ENCODE peak calls at places on chromosome 12, in seven cellular contexts. J is stomach; Q is CD4-positive, alpha-beta T cell; Z is GM23248; L is heart right ventricle; K is NCI-H1417; X is nephron progenitor cell. V is an unnamed sample.

GRCh38 chr12:32859389-32859788 is 37.2 kb downstream of the PKP2 start:
- DNase-seq in Q (no peak), Z (no peak), J (no peak), K (no peak), X (no peak), L (no peak), V (no peak)

GRCh38 chr12:56521590-56522371 is at the start of gene RBMS2:
- DNase-seq in Q (peak; percentile 20), L (peak; percentile 91), X (peak; percentile 62), Z (peak; percentile 96), J (peak; percentile 71), K (peak; percentile 52), V (no peak)

GRCh38 chr12:104083769-104084475 is 19.6 kb downstream of the HCFC2 start:
- DNase-seq in J (no peak), Q (no peak), X (no peak), L (no peak), K (no peak), Z (no peak), V (no peak)

GRCh38 chr12:95099270-95099790 is 25.9 kb upstream of the NR2C1 start:
- DNase-seq in Z (no peak), L (no peak), K (no peak), Q (no peak), J (no peak), X (no peak), V (no peak)

GRCh38 chr12:100752841-100753240 is 41.7 kb upstream of the ANO4 start:
- DNase-seq in Q (no peak), J (no peak), Z (no peak), L (no peak), K (no peak), X (no peak), V (no peak)

GRCh38 chr12:40870981-40871380 is 178.7 kb downstream of the CNTN1 start:
- DNase-seq in J (no peak), K (no peak), L (no peak), Q (no peak), X (no peak), Z (no peak), V (no peak)

GRCh38 chr12:115370650-115371049 is 686.7 kb upstream of the TBX3 start:
- DNase-seq in Z (no peak), X (no peak), J (no peak), Q (no peak), K (no peak), L (no peak), V (no peak)

GRCh38 chr12:48183876-48184548 is 568 bp downstream of the CCDC184 start:
- DNase-seq in Q (peak; percentile 14), Z (no peak), X (peak; percentile 48), K (peak; percentile 74), L (no peak), J (no peak), V (no peak)

GRCh38 chr12:19034937-19035336 is 94.6 kb upstream of the PLEKHA5 start:
- DNase-seq in Q (no peak), X (no peak), J (no peak), K (no peak), Z (no peak), L (no peak), V (no peak)

GRCh38 chr12:22377731-22378496 is 43.4 kb upstream of the ST8SIA1 start:
- DNase-seq in X (no peak), J (no peak), Z (no peak), K (no peak), Q (no peak), L (no peak), V (no peak)

GRCh38 chr12:46470039-46470627 is 97.6 kb upstream of the SLC38A2 start:
- DNase-seq in Z (no peak), L (no peak), K (no peak), J (no peak), Q (no peak), X (no peak), V (no peak)

GRCh38 chr12:43111608-43112007 is 440.4 kb downstream of the ADAMTS20 start:
- DNase-seq in Q (no peak), K (no peak), Z (no peak), X (no peak), L (no peak), J (no peak), V (peak; percentile 82)

GRCh38 chr12:29681370-29681769 is 102.4 kb downstream of the TMTC1 start:
- DNase-seq in L (no peak), K (no peak), J (no peak), Q (no peak), X (no peak), Z (no peak), V (no peak)

GRCh38 chr12:81294325-81295190 is 216.7 kb downstream of the ACSS3 start:
- DNase-seq in X (no peak), Q (no peak), K (no peak), J (no peak), Z (no peak), L (no peak), V (peak; percentile 96)